ENCODE peak calls at places on chromosome 13, in five cellular contexts. One of them, this sample, is unnamed.

GRCh38 chr13:43307921-43308433 is 284.6 kb downstream of the DNAJC15 start:
- DNase-seq in H1: no peak
- DNase-seq in neuronal stem cell: no peak
- DNase-seq in trophoblast cell: peak; percentile 14
- DNase-seq in H9: no peak
- DNase-seq in this sample: peak; percentile 92

GRCh38 chr13:33869005-33869404 is 51.1 kb downstream of the RFC3 start:
- DNase-seq in neuronal stem cell: no peak
- DNase-seq in trophoblast cell: no peak
- DNase-seq in H1: no peak
- DNase-seq in H9: no peak
- DNase-seq in this sample: no peak

GRCh38 chr13:65926750-65927171 is 1303.4 kb downstream of the PCDH9 start:
- DNase-seq in neuronal stem cell: no peak
- DNase-seq in H1: peak; percentile 29
- DNase-seq in trophoblast cell: no peak
- DNase-seq in H9: peak; percentile 79
- DNase-seq in this sample: no peak

GRCh38 chr13:114115191-114115671 is 17.2 kb downstream of the RASA3 start:
- DNase-seq in H1: no peak
- DNase-seq in H9: no peak
- DNase-seq in trophoblast cell: peak; percentile 45
- DNase-seq in neuronal stem cell: no peak
- DNase-seq in this sample: peak; percentile 94

GRCh38 chr13:113116871-113117271 is 5.7 kb upstream of the F10 start:
- DNase-seq in trophoblast cell: no peak
- DNase-seq in H1: no peak
- DNase-seq in H9: no peak
- DNase-seq in neuronal stem cell: no peak
- DNase-seq in this sample: no peak

GRCh38 chr13:86193281-86193680 is 394.1 kb upstream of the SLITRK6 start:
- DNase-seq in H9: no peak
- DNase-seq in neuronal stem cell: peak; percentile 4
- DNase-seq in trophoblast cell: no peak
- DNase-seq in H1: no peak
- DNase-seq in this sample: no peak

GRCh38 chr13:77457989-77458388 is 77.5 kb upstream of the SCEL start:
- DNase-seq in neuronal stem cell: no peak
- DNase-seq in H9: no peak
- DNase-seq in trophoblast cell: no peak
- DNase-seq in H1: no peak
- DNase-seq in this sample: no peak

GRCh38 chr13:32476021-32476731 is 48.2 kb upstream of the N4BP2L1 start:
- DNase-seq in H9: no peak
- DNase-seq in neuronal stem cell: no peak
- DNase-seq in trophoblast cell: peak; percentile 77
- DNase-seq in H1: no peak
- DNase-seq in this sample: no peak

GRCh38 chr13:75870397-75870801 is 234.3 kb downstream of the LMO7 start:
- DNase-seq in H1: no peak
- DNase-seq in neuronal stem cell: peak; percentile 20
- DNase-seq in H9: no peak
- DNase-seq in trophoblast cell: peak; percentile 60
- DNase-seq in this sample: peak; percentile 32

GRCh38 chr13:66087149-66087780 is 1142.9 kb downstream of the PCDH9 start:
- DNase-seq in H1: no peak
- DNase-seq in neuronal stem cell: no peak
- DNase-seq in trophoblast cell: no peak
- DNase-seq in H9: no peak
- DNase-seq in this sample: peak; percentile 7

GRCh38 chr13:21124853-21125252 is 51.5 kb downstream of the SKA3 start:
- DNase-seq in H9: peak; percentile 51
- DNase-seq in neuronal stem cell: no peak
- DNase-seq in trophoblast cell: no peak
- DNase-seq in H1: no peak
- DNase-seq in this sample: peak; percentile 63

GRCh38 chr13:113658836-113659235 is 838 bp upstream of the ATP4B start:
- DNase-seq in neuronal stem cell: no peak
- DNase-seq in H1: no peak
- DNase-seq in H9: no peak
- DNase-seq in trophoblast cell: no peak
- DNase-seq in this sample: no peak

GRCh38 chr13:44732503-44733098 is 156.5 kb upstream of the TSC22D1 start:
- DNase-seq in trophoblast cell: peak; percentile 69
- DNase-seq in neuronal stem cell: no peak
- DNase-seq in H1: no peak
- DNase-seq in H9: no peak
- DNase-seq in this sample: no peak

GRCh38 chr13:28744091-28744536 is 25.3 kb upstream of the SLC46A3 start:
- DNase-seq in neuronal stem cell: no peak
- DNase-seq in H1: no peak
- DNase-seq in trophoblast cell: peak; percentile 88
- DNase-seq in H9: peak; percentile 58
- DNase-seq in this sample: peak; percentile 80

GRCh38 chr13:52615134-52615801 is 27.0 kb upstream of the HNRNPA1L2 start:
- DNase-seq in H1: no peak
- DNase-seq in H9: no peak
- DNase-seq in trophoblast cell: no peak
- DNase-seq in neuronal stem cell: no peak
- DNase-seq in this sample: no peak

GRCh38 chr13:85974604-85975366 is 175.6 kb upstream of the SLITRK6 start:
- DNase-seq in neuronal stem cell: no peak
- DNase-seq in H9: no peak
- DNase-seq in trophoblast cell: no peak
- DNase-seq in H1: no peak
- DNase-seq in this sample: peak; percentile 2

GRCh38 chr13:27954406-27954851 is 14.7 kb downstream of the CDX2 start:
- DNase-seq in H1: no peak
- DNase-seq in trophoblast cell: peak; percentile 33
- DNase-seq in H9: peak; percentile 66
- DNase-seq in neuronal stem cell: no peak
- DNase-seq in this sample: peak; percentile 60

GRCh38 chr13:19860884-19861655 is 2.4 kb downstream of the ZMYM5 start:
- DNase-seq in neuronal stem cell: peak; percentile 15
- DNase-seq in trophoblast cell: peak; percentile 28
- DNase-seq in H1: no peak
- DNase-seq in H9: no peak
- DNase-seq in this sample: peak; percentile 87

GRCh38 chr13:102654786-102655185 is 40.1 kb downstream of the METTL21C start:
- DNase-seq in H9: no peak
- DNase-seq in neuronal stem cell: peak; percentile 11
- DNase-seq in H1: no peak
- DNase-seq in trophoblast cell: no peak
- DNase-seq in this sample: no peak

GRCh38 chr13:34107814-34108213 is 289.9 kb downstream of the RFC3 start:
- DNase-seq in neuronal stem cell: no peak
- DNase-seq in H9: no peak
- DNase-seq in trophoblast cell: no peak
- DNase-seq in H1: no peak
- DNase-seq in this sample: no peak

GRCh38 chr13:113951246-113951999 is 22.5 kb downstream of the C13orf46 start:
- DNase-seq in trophoblast cell: peak; percentile 39
- DNase-seq in H9: peak; percentile 74
- DNase-seq in H1: peak; percentile 27
- DNase-seq in neuronal stem cell: peak; percentile 43
- DNase-seq in this sample: peak; percentile 78

GRCh38 chr13:96299235-96299634 is 209.3 kb downstream of the HS6ST3 start:
- DNase-seq in H9: no peak
- DNase-seq in H1: no peak
- DNase-seq in trophoblast cell: no peak
- DNase-seq in neuronal stem cell: no peak
- DNase-seq in this sample: no peak

GRCh38 chr13:44818016-44818415 is 171.3 kb downstream of the NUFIP1 start:
- DNase-seq in H1: no peak
- DNase-seq in neuronal stem cell: no peak
- DNase-seq in trophoblast cell: peak; percentile 91
- DNase-seq in H9: no peak
- DNase-seq in this sample: no peak

GRCh38 chr13:106530907-106531520 is 4.4 kb downstream of the EFNB2 start:
- DNase-seq in neuronal stem cell: no peak
- DNase-seq in H9: no peak
- DNase-seq in trophoblast cell: peak; percentile 45
- DNase-seq in H1: no peak
- DNase-seq in this sample: no peak

GRCh38 chr13:94232956-94233355 is 246.5 kb downstream of the DCT start:
- DNase-seq in H9: no peak
- DNase-seq in trophoblast cell: no peak
- DNase-seq in neuronal stem cell: no peak
- DNase-seq in H1: no peak
- DNase-seq in this sample: no peak

GRCh38 chr13:35484384-35484783 is 7.9 kb upstream of the MAB21L1 start:
- DNase-seq in trophoblast cell: no peak
- DNase-seq in H1: no peak
- DNase-seq in neuronal stem cell: no peak
- DNase-seq in H9: no peak
- DNase-seq in this sample: no peak

GRCh38 chr13:51729853-51730553 is 74.0 kb downstream of the DHRS12 start:
- DNase-seq in trophoblast cell: peak; percentile 76
- DNase-seq in H1: no peak
- DNase-seq in neuronal stem cell: no peak
- DNase-seq in H9: no peak
- DNase-seq in this sample: peak; percentile 97

GRCh38 chr13:98445340-98446233 is 131.3 kb downstream of the STK24 start:
- DNase-seq in neuronal stem cell: peak; percentile 54
- DNase-seq in H9: peak; percentile 89
- DNase-seq in trophoblast cell: peak; percentile 69
- DNase-seq in H1: peak; percentile 64
- DNase-seq in this sample: peak; percentile 68

GRCh38 chr13:36054041-36054440 is 77.1 kb downstream of the DCLK1 start:
- DNase-seq in trophoblast cell: peak; percentile 71
- DNase-seq in H1: no peak
- DNase-seq in H9: no peak
- DNase-seq in neuronal stem cell: no peak
- DNase-seq in this sample: no peak

GRCh38 chr13:114339779-114340534 is 25.7 kb downstream of the CHAMP1 start:
- DNase-seq in H9: no peak
- DNase-seq in trophoblast cell: peak; percentile 50
- DNase-seq in neuronal stem cell: no peak
- DNase-seq in H1: no peak
- DNase-seq in this sample: peak; percentile 47

GRCh38 chr13:79227418-79227817 is 178.6 kb downstream of the RBM26 start:
- DNase-seq in H1: no peak
- DNase-seq in H9: no peak
- DNase-seq in neuronal stem cell: no peak
- DNase-seq in trophoblast cell: no peak
- DNase-seq in this sample: no peak

GRCh38 chr13:106100261-106100919 is 435.1 kb downstream of the EFNB2 start:
- DNase-seq in trophoblast cell: peak; percentile 82
- DNase-seq in H1: peak; percentile 85
- DNase-seq in neuronal stem cell: peak; percentile 74
- DNase-seq in H9: peak; percentile 91
- DNase-seq in this sample: no peak

GRCh38 chr13:39279077-39279476 is 240.8 kb downstream of the NHLRC3 start:
- DNase-seq in H9: no peak
- DNase-seq in trophoblast cell: no peak
- DNase-seq in H1: no peak
- DNase-seq in neuronal stem cell: no peak
- DNase-seq in this sample: no peak

GRCh38 chr13:19622189-19622588 is 11.3 kb upstream of the MPHOSPH8 start:
- DNase-seq in neuronal stem cell: no peak
- DNase-seq in trophoblast cell: no peak
- DNase-seq in H9: no peak
- DNase-seq in H1: no peak
- DNase-seq in this sample: no peak

GRCh38 chr13:64248371-64249065 is 2832.9 kb upstream of the PCDH20 start:
- DNase-seq in H1: no peak
- DNase-seq in neuronal stem cell: no peak
- DNase-seq in H9: no peak
- DNase-seq in trophoblast cell: no peak
- DNase-seq in this sample: no peak
- H3K18ac ChIP-seq in H1: no peak overlapping the region
- H3K18ac ChIP-seq in neuronal stem cell: no peak overlapping the region
- H3K18ac ChIP-seq in H9: no peak overlapping the region
- H3K18ac ChIP-seq in trophoblast cell: no peak overlapping the region
- H3K18ac ChIP-seq in this sample: no peak overlapping the region

DNA sequence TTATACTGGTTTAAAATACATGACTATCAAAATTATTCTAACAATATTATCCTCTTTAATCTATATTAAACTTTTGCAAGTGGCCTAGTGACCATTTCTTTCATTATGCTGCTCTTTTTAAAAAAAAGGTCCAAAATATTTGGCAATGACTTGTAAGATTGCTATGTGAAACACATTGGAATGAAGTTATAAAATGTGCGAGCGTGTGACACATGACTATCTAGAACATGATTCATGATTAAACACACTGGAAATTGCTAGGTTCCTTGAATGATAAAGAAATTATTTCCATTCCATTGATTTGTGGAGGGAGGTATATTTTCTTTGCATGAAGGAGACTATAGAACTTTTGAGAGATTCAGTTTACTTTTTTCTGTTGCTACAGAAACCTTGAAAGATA is 739.1 kb downstream of the DIAPH3 start:
- DNase-seq in H1: no peak
- DNase-seq in H9: no peak
- DNase-seq in neuronal stem cell: no peak
- DNase-seq in trophoblast cell: peak; percentile 87
- DNase-seq in this sample: no peak
- H2BK120ac ChIP-seq in H1: no peak overlapping the region
- H2BK120ac ChIP-seq in H9: no peak overlapping the region
- H2BK120ac ChIP-seq in neuronal stem cell: no peak overlapping the region
- H2BK120ac ChIP-seq in trophoblast cell: no peak overlapping the region
- H2BK120ac ChIP-seq in this sample: no peak overlapping the region

DNA sequence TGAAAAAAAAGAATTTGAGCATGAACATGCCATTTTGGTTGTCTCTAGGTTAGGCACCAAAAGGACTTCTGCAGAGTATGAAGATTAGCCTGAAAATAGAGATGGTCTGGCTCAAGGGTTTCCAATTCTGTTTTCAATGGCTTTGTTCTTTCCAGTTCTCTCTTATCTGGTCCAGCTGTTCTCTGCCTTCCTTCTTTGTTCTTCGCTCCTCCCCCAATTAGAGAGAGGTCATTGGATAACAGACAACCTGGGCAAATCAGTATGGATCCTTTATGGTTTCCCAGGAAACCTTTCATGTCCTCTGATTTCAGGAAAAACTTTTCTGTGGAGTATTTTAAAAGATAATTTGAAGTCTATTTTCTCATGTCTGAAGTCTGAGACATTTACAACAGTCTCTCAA is 623.4 kb downstream of the PCDH17 start:
- DNase-seq in neuronal stem cell: peak; percentile 57
- DNase-seq in H9: no peak
- DNase-seq in trophoblast cell: no peak
- DNase-seq in H1: no peak
- DNase-seq in this sample: no peak
- H2BK12ac ChIP-seq in neuronal stem cell: no peak overlapping the region
- H2BK12ac ChIP-seq in H9: no peak overlapping the region
- H2BK12ac ChIP-seq in trophoblast cell: no peak overlapping the region
- H2BK12ac ChIP-seq in H1: no peak overlapping the region
- H2BK12ac ChIP-seq in this sample: no peak overlapping the region

DNA sequence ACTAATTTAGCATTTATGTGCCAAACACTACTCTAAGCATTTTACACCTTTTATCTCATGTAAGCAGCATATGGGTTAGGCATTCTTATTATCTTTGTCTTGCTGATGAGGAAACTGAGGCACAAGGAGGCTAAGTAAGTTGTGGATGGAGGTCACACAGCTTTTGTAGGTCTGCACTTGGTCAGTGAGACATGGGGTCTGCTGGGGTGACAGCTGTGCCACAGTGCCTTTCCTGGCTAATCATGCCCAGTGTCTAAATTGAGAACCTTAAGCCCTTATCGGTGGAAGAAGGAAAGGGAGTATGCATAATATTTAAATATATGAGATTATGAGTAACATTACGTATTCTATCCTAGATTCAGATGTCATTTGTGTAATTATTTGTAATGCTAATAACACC is 226.2 kb downstream of the GGACT start:
- DNase-seq in H1: no peak
- DNase-seq in H9: no peak
- DNase-seq in trophoblast cell: no peak
- DNase-seq in neuronal stem cell: no peak
- DNase-seq in this sample: no peak
- H3K18ac ChIP-seq in H1: no peak overlapping the region
- H3K18ac ChIP-seq in H9: no peak overlapping the region
- H3K18ac ChIP-seq in trophoblast cell: no peak overlapping the region
- H3K18ac ChIP-seq in neuronal stem cell: no peak overlapping the region
- H3K18ac ChIP-seq in this sample: no peak overlapping the region

This sample was measured in mesenchymal stem cell.